ENCODE peak calls at places on chromosomes 1 and 21, in five cellular contexts. One of them, this sample, is unnamed.

GRCh38 chr1:22731924-22732522 is 21.4 kb downstream of the EPHB2 start:
- DNase-seq in fibroblast of mammary gland: peak
- DNase-seq in lower leg skin: no peak
- DNase-seq in neural progenitor cell: peak
- DNase-seq in stomach: no peak
- DNase-seq in this sample: peak

GRCh38 chr1:91537281-91538069 is 36.8 kb downstream of the CDC7 start:
- DNase-seq in fibroblast of mammary gland: peak
- DNase-seq in lower leg skin: peak
- DNase-seq in neural progenitor cell: no peak
- DNase-seq in stomach: no peak
- DNase-seq in this sample: no peak

GRCh38 chr1:220113136-220113695 is 19.3 kb downstream of the IARS2 start:
- DNase-seq in fibroblast of mammary gland: peak
- DNase-seq in lower leg skin: no peak
- DNase-seq in neural progenitor cell: peak
- DNase-seq in stomach: no peak
- DNase-seq in this sample: peak

GRCh38 chr1:14320518-14320917 is 278.0 kb upstream of the KAZN start:
- DNase-seq in fibroblast of mammary gland: peak
- DNase-seq in lower leg skin: no peak
- DNase-seq in neural progenitor cell: no peak
- DNase-seq in stomach: no peak
- DNase-seq in this sample: peak

GRCh38 chr1:32468791-32469190 is 3.9 kb downstream of the ZBTB8B start:
- DNase-seq in fibroblast of mammary gland: no peak
- DNase-seq in lower leg skin: no peak
- DNase-seq in neural progenitor cell: no peak
- DNase-seq in stomach: no peak
- DNase-seq in this sample: no peak

GRCh38 chr1:24392982-24393645 is 20.5 kb downstream of the STPG1 start:
- DNase-seq in fibroblast of mammary gland: no peak
- DNase-seq in lower leg skin: peak
- DNase-seq in neural progenitor cell: no peak
- DNase-seq in stomach: no peak
- DNase-seq in this sample: no peak

GRCh38 chr1:7565099-7565750 is 205.9 kb upstream of the VAMP3 start:
- DNase-seq in fibroblast of mammary gland: no peak
- DNase-seq in lower leg skin: no peak
- DNase-seq in neural progenitor cell: no peak
- DNase-seq in stomach: no peak
- DNase-seq in this sample: no peak

GRCh38 chr21:44739316-44739715 is 27.9 kb upstream of the TSPEAR start:
- DNase-seq in fibroblast of mammary gland: no peak
- DNase-seq in lower leg skin: peak
- DNase-seq in neural progenitor cell: no peak
- DNase-seq in stomach: no peak
- DNase-seq in this sample: no peak

GRCh38 chr1:46539968-46540367 is 11.5 kb downstream of the KNCN start:
- DNase-seq in fibroblast of mammary gland: peak
- DNase-seq in lower leg skin: no peak
- DNase-seq in neural progenitor cell: no peak
- DNase-seq in stomach: no peak
- DNase-seq in this sample: peak

DNA sequence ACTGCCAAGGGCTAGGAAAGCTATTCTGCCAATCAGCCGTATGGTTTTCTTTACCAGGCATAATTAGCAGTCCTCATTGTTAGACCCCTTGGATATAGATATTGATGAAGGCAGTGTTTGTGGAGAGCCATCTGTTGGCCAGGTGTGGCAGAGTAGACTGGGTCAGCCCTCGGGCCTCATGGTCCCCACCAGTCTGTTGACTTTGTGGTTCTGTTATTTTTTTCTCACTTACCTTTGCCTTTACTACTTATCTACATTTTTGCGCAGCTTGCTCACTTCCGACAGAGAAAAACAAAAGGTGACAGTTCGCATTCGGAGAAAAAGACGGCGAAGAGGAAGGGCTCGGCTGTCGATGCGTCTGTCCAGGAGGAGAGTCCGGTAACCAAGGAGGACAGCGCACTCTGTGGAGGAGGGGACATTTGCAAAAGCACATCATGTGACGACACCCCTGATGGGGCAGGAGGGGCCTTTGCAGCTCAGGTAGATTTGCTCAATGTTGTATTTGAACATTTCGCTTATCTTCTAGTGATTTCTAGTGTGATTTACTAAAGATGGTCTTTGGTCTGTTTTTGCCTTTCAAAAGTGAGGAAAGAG is 2.3 kb downstream of the PCNT start:
- DNase-seq in fibroblast of mammary gland: no peak
- DNase-seq in lower leg skin: no peak
- DNase-seq in neural progenitor cell: no peak
- DNase-seq in stomach: no peak
- DNase-seq in this sample: peak
- H3K4me3 ChIP-seq in fibroblast of mammary gland: no peak
- H3K4me3 ChIP-seq in lower leg skin: no peak
- H3K4me3 ChIP-seq in neural progenitor cell: peak
- H3K4me3 ChIP-seq in stomach: no peak
- H3K4me3 ChIP-seq in this sample: peak

GRCh38 chr1:203480525-203481084 is 5.0 kb downstream of the PRELP start:
- DNase-seq in fibroblast of mammary gland: peak
- DNase-seq in lower leg skin: peak
- DNase-seq in neural progenitor cell: no peak
- DNase-seq in stomach: peak
- DNase-seq in this sample: peak
- H3K4me3 ChIP-seq in fibroblast of mammary gland: no peak
- H3K4me3 ChIP-seq in lower leg skin: no peak
- H3K4me3 ChIP-seq in neural progenitor cell: no peak
- H3K4me3 ChIP-seq in stomach: no peak
- H3K4me3 ChIP-seq in this sample: no peak

GRCh38 chr1:202796670-202797069 is 11.6 kb downstream of the KDM5B start:
- DNase-seq in fibroblast of mammary gland: no peak
- DNase-seq in lower leg skin: no peak
- DNase-seq in neural progenitor cell: no peak
- DNase-seq in stomach: no peak
- DNase-seq in this sample: no peak

GRCh38 chr1:202800742-202801141 is 7.5 kb downstream of the KDM5B start:
- DNase-seq in fibroblast of mammary gland: no peak
- DNase-seq in lower leg skin: no peak
- DNase-seq in neural progenitor cell: no peak
- DNase-seq in stomach: no peak
- DNase-seq in this sample: no peak

GRCh38 chr1:202798792-202799331 is 9.4 kb downstream of the KDM5B start:
- DNase-seq in fibroblast of mammary gland: no peak
- DNase-seq in lower leg skin: peak
- DNase-seq in neural progenitor cell: no peak
- DNase-seq in stomach: no peak
- DNase-seq in this sample: no peak

GRCh38 chr1:202801169-202801568 is 7.1 kb downstream of the KDM5B start:
- DNase-seq in fibroblast of mammary gland: no peak
- DNase-seq in lower leg skin: no peak
- DNase-seq in neural progenitor cell: no peak
- DNase-seq in stomach: no peak
- DNase-seq in this sample: no peak

DNA sequence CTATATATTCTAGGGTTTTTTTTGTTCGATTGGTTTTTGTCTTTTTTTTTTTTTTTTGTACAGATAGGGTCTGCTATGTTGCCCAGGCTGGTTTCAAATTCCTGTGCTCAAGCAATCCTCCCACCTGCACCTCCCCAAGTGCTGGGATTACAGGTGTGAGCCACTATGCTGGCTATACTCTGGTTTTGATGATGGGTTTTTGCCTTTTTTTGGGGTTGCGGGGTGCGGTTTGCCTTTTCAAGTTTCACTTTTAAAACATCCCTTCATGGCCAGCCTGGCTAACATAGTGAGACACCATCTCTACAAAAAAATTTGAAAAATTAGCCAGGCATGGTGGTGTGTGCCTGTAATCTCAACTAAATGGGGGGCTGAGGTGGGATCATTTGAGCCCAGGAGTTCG is 10.0 kb downstream of the KDM5B start:
- DNase-seq in fibroblast of mammary gland: no peak
- DNase-seq in lower leg skin: no peak
- DNase-seq in neural progenitor cell: no peak
- DNase-seq in stomach: no peak
- DNase-seq in this sample: no peak
- H3K4me3 ChIP-seq in fibroblast of mammary gland: no peak
- H3K4me3 ChIP-seq in lower leg skin: no peak
- H3K4me3 ChIP-seq in neural progenitor cell: no peak
- H3K4me3 ChIP-seq in stomach: no peak
- H3K4me3 ChIP-seq in this sample: no peak

GRCh38 chr1:171188388-171189266 is 3.5 kb downstream of the FMO2 start:
- DNase-seq in fibroblast of mammary gland: peak
- DNase-seq in lower leg skin: no peak
- DNase-seq in neural progenitor cell: peak
- DNase-seq in stomach: peak
- DNase-seq in this sample: peak
- H3K4me3 ChIP-seq in fibroblast of mammary gland: no peak
- H3K4me3 ChIP-seq in lower leg skin: no peak
- H3K4me3 ChIP-seq in neural progenitor cell: no peak
- H3K4me3 ChIP-seq in stomach: peak
- H3K4me3 ChIP-seq in this sample: no peak

DNA sequence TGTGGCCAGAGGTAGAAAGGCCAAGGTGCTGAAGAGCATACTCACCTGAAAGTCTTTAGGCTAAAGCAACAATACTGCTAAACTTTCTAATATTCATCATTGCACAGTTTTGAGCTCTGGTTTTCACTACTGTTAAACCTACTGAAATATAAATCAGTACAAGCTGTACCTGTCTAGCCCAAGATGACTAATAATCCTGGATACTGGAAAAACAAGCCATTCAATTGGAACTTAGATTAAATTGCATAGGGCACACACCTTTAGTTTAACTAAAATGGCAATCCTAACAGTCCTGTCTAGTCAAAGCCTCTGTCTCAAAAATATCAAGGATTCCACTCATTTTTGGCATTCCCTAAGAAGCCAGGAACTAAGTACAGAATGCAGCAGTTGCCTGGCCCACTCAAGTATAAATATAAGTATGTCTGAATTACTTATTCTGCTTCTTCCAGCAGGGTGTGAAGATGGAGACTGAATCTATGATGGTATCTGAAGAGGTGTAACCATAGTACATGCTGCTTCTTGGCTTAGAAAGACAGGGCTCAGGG is 3.1 kb downstream of the CHML start:
- DNase-seq in fibroblast of mammary gland: no peak
- DNase-seq in lower leg skin: no peak
- DNase-seq in neural progenitor cell: no peak
- DNase-seq in stomach: no peak
- DNase-seq in this sample: peak
- H3K4me3 ChIP-seq in fibroblast of mammary gland: no peak
- H3K4me3 ChIP-seq in lower leg skin: no peak
- H3K4me3 ChIP-seq in neural progenitor cell: peak
- H3K4me3 ChIP-seq in stomach: no peak
- H3K4me3 ChIP-seq in this sample: peak

DNA sequence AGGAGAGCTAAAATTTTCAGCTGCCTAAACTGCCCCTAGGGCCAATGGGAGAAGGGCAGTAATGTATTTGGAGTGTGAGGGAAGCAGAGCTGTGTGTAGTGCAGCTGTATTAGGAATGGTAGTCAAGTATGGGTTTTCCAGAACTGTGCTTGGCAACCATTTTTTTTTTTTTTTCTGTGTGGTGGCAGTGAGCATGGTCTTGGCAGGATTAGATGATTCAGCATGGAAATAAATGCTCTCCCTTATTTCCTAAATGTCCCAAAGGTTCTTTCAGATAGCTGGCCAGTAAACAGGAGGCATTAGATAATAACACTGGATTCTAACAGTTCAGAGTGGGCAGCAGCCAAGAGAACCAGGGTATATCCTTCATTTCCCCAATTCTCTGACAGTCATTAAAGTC is 81.7 kb downstream of the NDUFS5 start:
- DNase-seq in fibroblast of mammary gland: no peak
- DNase-seq in lower leg skin: no peak
- DNase-seq in neural progenitor cell: no peak
- DNase-seq in stomach: no peak
- DNase-seq in this sample: no peak
- H3K4me3 ChIP-seq in fibroblast of mammary gland: no peak
- H3K4me3 ChIP-seq in lower leg skin: no peak
- H3K4me3 ChIP-seq in neural progenitor cell: peak
- H3K4me3 ChIP-seq in stomach: no peak
- H3K4me3 ChIP-seq in this sample: peak